ENCODE peak calls at places on chromosome 21, in five cellular contexts. One of them, this sample, is unnamed.

GRCh38 chr21:31730687-31731111 is 1.2 kb downstream of the SCAF4 start:
- DNase-seq in A673: peak
- DNase-seq in glutamatergic neuron: peak
- DNase-seq in CD4-positive, alpha-beta T cell: no peak
- DNase-seq in HFF-Myc: no peak
- DNase-seq in this sample: no peak

GRCh38 chr21:33350676-33351075 is 25.9 kb downstream of the IFNAR1 start:
- DNase-seq in HFF-Myc: no peak
- DNase-seq in A673: no peak
- DNase-seq in CD4-positive, alpha-beta T cell: no peak
- DNase-seq in glutamatergic neuron: no peak
- DNase-seq in this sample: no peak

GRCh38 chr21:18253252-18253651 is 8.6 kb downstream of the CHODL start:
- DNase-seq in glutamatergic neuron: no peak
- DNase-seq in CD4-positive, alpha-beta T cell: no peak
- DNase-seq in HFF-Myc: no peak
- DNase-seq in A673: no peak
- DNase-seq in this sample: no peak

GRCh38 chr21:31347435-31348032 is 3.5 kb upstream of the TIAM1 start:
- DNase-seq in glutamatergic neuron: no peak
- DNase-seq in CD4-positive, alpha-beta T cell: no peak
- DNase-seq in A673: peak
- DNase-seq in HFF-Myc: no peak
- DNase-seq in this sample: no peak

GRCh38 chr21:8993943-8994639 is 1527.3 kb upstream of the TPTE start:
- DNase-seq in HFF-Myc: no peak
- DNase-seq in A673: no peak
- DNase-seq in glutamatergic neuron: no peak
- DNase-seq in CD4-positive, alpha-beta T cell: no peak
- DNase-seq in this sample: no peak

GRCh38 chr21:43758132-43758619 is 17.9 kb downstream of the CSTB start:
- DNase-seq in A673: no peak
- DNase-seq in HFF-Myc: no peak
- DNase-seq in glutamatergic neuron: peak
- DNase-seq in CD4-positive, alpha-beta T cell: no peak
- DNase-seq in this sample: no peak

GRCh38 chr21:31136891-31137290 is 98.6 kb upstream of the KRTAP19-8 start:
- DNase-seq in HFF-Myc: no peak
- DNase-seq in CD4-positive, alpha-beta T cell: no peak
- DNase-seq in A673: peak
- DNase-seq in glutamatergic neuron: no peak
- DNase-seq in this sample: no peak

GRCh38 chr21:42956824-42957632 is 17.3 kb upstream of the PKNOX1 start:
- DNase-seq in HFF-Myc: no peak
- DNase-seq in A673: no peak
- DNase-seq in CD4-positive, alpha-beta T cell: no peak
- DNase-seq in glutamatergic neuron: no peak
- DNase-seq in this sample: no peak

GRCh38 chr21:42939581-42940413 is 14.4 kb upstream of the ERVH48-1 start:
- DNase-seq in glutamatergic neuron: no peak
- DNase-seq in A673: peak
- DNase-seq in CD4-positive, alpha-beta T cell: no peak
- DNase-seq in HFF-Myc: peak
- DNase-seq in this sample: no peak

GRCh38 chr21:44300262-44300959 is 558 bp downstream of the PFKL start:
- DNase-seq in HFF-Myc: no peak
- DNase-seq in A673: peak
- DNase-seq in CD4-positive, alpha-beta T cell: peak
- DNase-seq in glutamatergic neuron: peak
- DNase-seq in this sample: peak

GRCh38 chr21:32329776-32330175 is 31.1 kb downstream of the MRAP start:
- DNase-seq in A673: no peak
- DNase-seq in HFF-Myc: no peak
- DNase-seq in glutamatergic neuron: no peak
- DNase-seq in CD4-positive, alpha-beta T cell: no peak
- DNase-seq in this sample: no peak

GRCh38 chr21:27157097-27157496 is 190.2 kb upstream of the ADAMTS5 start:
- DNase-seq in CD4-positive, alpha-beta T cell: no peak
- DNase-seq in glutamatergic neuron: no peak
- DNase-seq in HFF-Myc: no peak
- DNase-seq in A673: no peak
- DNase-seq in this sample: no peak

GRCh38 chr21:41521489-41522027 is 13.6 kb upstream of the TMPRSS2 start:
- DNase-seq in CD4-positive, alpha-beta T cell: no peak
- DNase-seq in HFF-Myc: no peak
- DNase-seq in glutamatergic neuron: no peak
- DNase-seq in A673: no peak
- DNase-seq in this sample: no peak

GRCh38 chr21:20739421-20739820 is 258.8 kb upstream of the NCAM2 start:
- DNase-seq in HFF-Myc: peak
- DNase-seq in A673: peak
- DNase-seq in glutamatergic neuron: peak
- DNase-seq in CD4-positive, alpha-beta T cell: no peak
- DNase-seq in this sample: peak

GRCh38 chr21:41725421-41726021 is 41.3 kb downstream of the RIPK4 start:
- DNase-seq in HFF-Myc: no peak
- DNase-seq in CD4-positive, alpha-beta T cell: no peak
- DNase-seq in glutamatergic neuron: no peak
- DNase-seq in A673: no peak
- DNase-seq in this sample: no peak

GRCh38 chr21:42515708-42516502 is 2.3 kb downstream of the SLC37A1 start:
- DNase-seq in A673: peak
- DNase-seq in CD4-positive, alpha-beta T cell: no peak
- DNase-seq in HFF-Myc: no peak
- DNase-seq in glutamatergic neuron: no peak
- DNase-seq in this sample: no peak

GRCh38 chr21:20875741-20876140 is 122.5 kb upstream of the NCAM2 start:
- DNase-seq in HFF-Myc: no peak
- DNase-seq in A673: no peak
- DNase-seq in CD4-positive, alpha-beta T cell: no peak
- DNase-seq in glutamatergic neuron: no peak
- DNase-seq in this sample: no peak

GRCh38 chr21:41664881-41665765 is 101.7 kb downstream of the RIPK4 start:
- DNase-seq in HFF-Myc: no peak
- DNase-seq in glutamatergic neuron: no peak
- DNase-seq in CD4-positive, alpha-beta T cell: no peak
- DNase-seq in A673: no peak
- DNase-seq in this sample: no peak

GRCh38 chr21:31278511-31279155 is 65.4 kb downstream of the TIAM1 start:
- DNase-seq in glutamatergic neuron: no peak
- DNase-seq in CD4-positive, alpha-beta T cell: no peak
- DNase-seq in A673: no peak
- DNase-seq in HFF-Myc: no peak
- DNase-seq in this sample: no peak

GRCh38 chr21:29163381-29164115 is 33.1 kb downstream of the MAP3K7CL start:
- DNase-seq in HFF-Myc: no peak
- DNase-seq in CD4-positive, alpha-beta T cell: no peak
- DNase-seq in glutamatergic neuron: no peak
- DNase-seq in A673: peak
- DNase-seq in this sample: no peak

GRCh38 chr21:34845521-34846213 is 176.9 kb downstream of the CLIC6 start:
- DNase-seq in A673: no peak
- DNase-seq in glutamatergic neuron: no peak
- DNase-seq in CD4-positive, alpha-beta T cell: no peak
- DNase-seq in HFF-Myc: no peak
- DNase-seq in this sample: no peak

DNA sequence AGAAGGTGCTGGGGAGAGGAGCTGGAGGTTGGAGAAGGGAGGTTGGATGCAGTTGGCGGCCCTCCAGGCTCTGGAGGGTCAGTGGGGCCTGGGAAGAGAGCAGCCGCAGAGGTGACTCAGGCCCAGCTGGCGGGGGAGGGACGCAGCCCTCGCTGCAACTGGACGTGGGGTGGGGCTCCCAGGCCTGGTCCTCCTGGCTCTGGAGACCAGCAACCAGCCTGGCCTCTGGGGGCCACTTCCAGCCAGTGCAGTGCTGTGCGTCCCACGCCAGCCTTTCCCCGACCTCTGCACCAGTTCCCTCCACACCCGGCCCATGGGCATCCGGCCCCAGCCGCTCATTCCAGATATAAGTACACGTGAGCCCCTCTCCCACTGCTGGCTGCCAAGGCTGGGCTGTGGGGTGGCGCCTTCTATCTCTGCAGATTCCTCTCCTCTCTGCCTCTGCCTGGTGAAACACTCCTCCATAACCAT is 38.0 kb upstream of the COL18A1 start:
- DNase-seq in HFF-Myc: peak
- DNase-seq in glutamatergic neuron: no peak
- DNase-seq in A673: no peak
- DNase-seq in CD4-positive, alpha-beta T cell: no peak
- DNase-seq in this sample: no peak
- TF ChIP-seq CTCF in HFF-Myc: no peak
- TF ChIP-seq CTCF in glutamatergic neuron: no peak
- TF ChIP-seq CTCF in A673: no peak
- TF ChIP-seq CTCF in CD4-positive, alpha-beta T cell: no peak
- TF ChIP-seq CTCF in this sample: no peak

GRCh38 chr21:38284221-38284620 is 27.4 kb downstream of the KCNJ15 start:
- DNase-seq in CD4-positive, alpha-beta T cell: no peak
- DNase-seq in HFF-Myc: no peak
- DNase-seq in glutamatergic neuron: no peak
- DNase-seq in A673: no peak
- DNase-seq in this sample: no peak

GRCh38 chr21:38286739-38287426 is 30.1 kb downstream of the KCNJ15 start:
- DNase-seq in glutamatergic neuron: no peak
- DNase-seq in A673: no peak
- DNase-seq in CD4-positive, alpha-beta T cell: no peak
- DNase-seq in HFF-Myc: no peak
- DNase-seq in this sample: no peak

GRCh38 chr21:38277501-38278111 is 20.8 kb downstream of the KCNJ15 start:
- DNase-seq in glutamatergic neuron: no peak
- DNase-seq in A673: peak
- DNase-seq in CD4-positive, alpha-beta T cell: peak
- DNase-seq in HFF-Myc: peak
- DNase-seq in this sample: no peak

GRCh38 chr21:38280446-38280845 is 23.7 kb downstream of the KCNJ15 start:
- DNase-seq in HFF-Myc: no peak
- DNase-seq in CD4-positive, alpha-beta T cell: no peak
- DNase-seq in A673: no peak
- DNase-seq in glutamatergic neuron: no peak
- DNase-seq in this sample: no peak

DNA sequence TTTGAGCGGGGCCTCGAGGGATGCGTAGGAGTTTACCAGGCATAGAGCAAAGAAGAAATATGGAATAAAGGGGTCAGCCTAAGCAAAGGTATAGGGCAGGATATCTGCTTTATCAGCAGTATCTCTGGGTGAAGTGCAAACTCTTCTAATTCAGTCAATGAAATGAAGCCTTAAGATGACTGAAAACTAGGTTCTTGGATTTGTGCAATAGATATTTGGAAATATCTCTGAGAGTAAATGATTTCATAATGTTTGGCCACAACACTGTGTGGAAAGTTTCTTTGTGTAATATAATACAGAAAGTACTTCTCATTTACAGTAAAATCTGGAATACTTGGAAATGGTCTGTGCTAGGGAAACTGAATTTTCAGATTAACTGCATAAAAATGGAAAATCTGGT is 26.1 kb downstream of the KCNJ15 start:
- DNase-seq in glutamatergic neuron: no peak
- DNase-seq in HFF-Myc: no peak
- DNase-seq in A673: no peak
- DNase-seq in CD4-positive, alpha-beta T cell: no peak
- DNase-seq in this sample: no peak
- TF ChIP-seq CTCF in glutamatergic neuron: no peak
- TF ChIP-seq CTCF in HFF-Myc: no peak
- TF ChIP-seq CTCF in A673: no peak
- TF ChIP-seq CTCF in CD4-positive, alpha-beta T cell: no peak
- TF ChIP-seq CTCF in this sample: no peak

DNA sequence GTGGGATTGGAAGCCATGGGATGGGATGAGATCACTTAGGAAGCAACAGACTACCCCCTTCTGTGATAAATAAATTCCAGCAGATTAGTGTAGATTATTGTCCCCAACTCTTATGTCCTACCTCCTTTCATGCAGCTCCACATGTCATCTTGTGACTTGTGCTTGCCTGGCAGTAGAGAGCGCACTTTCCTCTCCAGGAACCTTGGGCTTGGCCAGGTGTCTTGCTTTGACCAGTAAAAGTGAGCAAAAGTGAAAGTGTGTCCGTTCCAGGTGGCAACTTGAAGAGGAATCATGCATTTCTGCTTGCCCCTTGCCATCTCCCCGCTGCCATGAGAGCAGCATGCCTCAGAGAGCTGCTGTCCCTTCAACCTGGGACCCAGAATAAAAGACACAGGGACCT is 122.9 kb upstream of the ERG start:
- DNase-seq in CD4-positive, alpha-beta T cell: no peak
- DNase-seq in A673: no peak
- DNase-seq in HFF-Myc: no peak
- DNase-seq in glutamatergic neuron: no peak
- DNase-seq in this sample: no peak
- TF ChIP-seq CTCF in CD4-positive, alpha-beta T cell: no peak
- TF ChIP-seq CTCF in A673: no peak
- TF ChIP-seq CTCF in HFF-Myc: no peak
- TF ChIP-seq CTCF in glutamatergic neuron: no peak
- TF ChIP-seq CTCF in this sample: no peak

GRCh38 chr21:37639756-37640155 is 273.2 kb downstream of the DYRK1A start:
- DNase-seq in CD4-positive, alpha-beta T cell: no peak
- DNase-seq in A673: no peak
- DNase-seq in HFF-Myc: no peak
- DNase-seq in glutamatergic neuron: no peak
- DNase-seq in this sample: no peak

GRCh38 chr21:37644666-37645065 is 271.6 kb downstream of the KCNJ6 start:
- DNase-seq in HFF-Myc: no peak
- DNase-seq in CD4-positive, alpha-beta T cell: no peak
- DNase-seq in glutamatergic neuron: no peak
- DNase-seq in A673: no peak
- DNase-seq in this sample: peak

GRCh38 chr21:37645848-37646247 is 270.4 kb downstream of the KCNJ6 start:
- DNase-seq in glutamatergic neuron: no peak
- DNase-seq in HFF-Myc: no peak
- DNase-seq in A673: no peak
- DNase-seq in CD4-positive, alpha-beta T cell: no peak
- DNase-seq in this sample: no peak

GRCh38 chr21:37647781-37648180 is 268.5 kb downstream of the KCNJ6 start:
- DNase-seq in HFF-Myc: no peak
- DNase-seq in CD4-positive, alpha-beta T cell: no peak
- DNase-seq in A673: no peak
- DNase-seq in glutamatergic neuron: no peak
- DNase-seq in this sample: no peak

GRCh38 chr21:37642493-37642892 is 273.8 kb downstream of the KCNJ6 start:
- DNase-seq in A673: peak
- DNase-seq in HFF-Myc: no peak
- DNase-seq in CD4-positive, alpha-beta T cell: peak
- DNase-seq in glutamatergic neuron: no peak
- DNase-seq in this sample: no peak
- TF ChIP-seq CTCF in A673: peak
- TF ChIP-seq CTCF in HFF-Myc: peak
- TF ChIP-seq CTCF in CD4-positive, alpha-beta T cell: peak
- TF ChIP-seq CTCF in glutamatergic neuron: no peak
- TF ChIP-seq CTCF in this sample: no peak

GRCh38 chr21:46424062-46424591 is 34.6 kb upstream of the DIP2A start:
- DNase-seq in HFF-Myc: no peak
- DNase-seq in CD4-positive, alpha-beta T cell: peak
- DNase-seq in A673: no peak
- DNase-seq in glutamatergic neuron: peak
- DNase-seq in this sample: peak
- TF ChIP-seq CTCF in HFF-Myc: no peak
- TF ChIP-seq CTCF in CD4-positive, alpha-beta T cell: no peak
- TF ChIP-seq CTCF in A673: no peak
- TF ChIP-seq CTCF in glutamatergic neuron: no peak
- TF ChIP-seq CTCF in this sample: no peak

GRCh38 chr21:16942703-16943102 is 570.1 kb upstream of the CXADR start:
- DNase-seq in A673: peak
- DNase-seq in HFF-Myc: no peak
- DNase-seq in glutamatergic neuron: no peak
- DNase-seq in CD4-positive, alpha-beta T cell: no peak
- DNase-seq in this sample: peak
- TF ChIP-seq CTCF in A673: peak
- TF ChIP-seq CTCF in HFF-Myc: peak
- TF ChIP-seq CTCF in glutamatergic neuron: no peak
- TF ChIP-seq CTCF in CD4-positive, alpha-beta T cell: no peak
- TF ChIP-seq CTCF in this sample: no peak

GRCh38 chr21:45443595-45444181 is 38.7 kb downstream of the COL18A1 start:
- DNase-seq in CD4-positive, alpha-beta T cell: no peak
- DNase-seq in A673: no peak
- DNase-seq in HFF-Myc: no peak
- DNase-seq in glutamatergic neuron: peak
- DNase-seq in this sample: no peak
- TF ChIP-seq CTCF in CD4-positive, alpha-beta T cell: no peak
- TF ChIP-seq CTCF in A673: peak
- TF ChIP-seq CTCF in HFF-Myc: no peak
- TF ChIP-seq CTCF in glutamatergic neuron: no peak
- TF ChIP-seq CTCF in this sample: no peak

This sample was measured in endothelial cell.